ENCODE peak calls at places on chromosome 1, in five cellular contexts. S, Q, J, E and O are unnamed samples.
A peak's percentile ranks its signal among the peaks of the same experiment; 100 is the strongest.

GRCh38 chr1:150386546-150387080 is 22.7 kb downstream of the RPRD2 start:
- DNase-seq in S (no peak), Q (no peak), J (no peak), E (no peak), O (no peak)

GRCh38 chr1:67005068-67005467 is 48.9 kb downstream of the SLC35D1 start:
- DNase-seq in S (no peak), Q (no peak), J (no peak), E (no peak), O (no peak)

GRCh38 chr1:183931646-183932271 is 105.8 kb downstream of the COLGALT2 start:
- DNase-seq in S (no peak), Q (no peak), J (no peak), E (no peak), O (no peak)

GRCh38 chr1:46224966-46225365 is 21.8 kb downstream of the LURAP1 start:
- DNase-seq in S (no peak), Q (no peak), J (no peak), E (no peak), O (no peak)

GRCh38 chr1:113538225-113538624 is 147.9 kb downstream of the MAGI3 start:
- DNase-seq in S (no peak), Q (no peak), J (no peak), E (no peak), O (no peak)

GRCh38 chr1:213326666-213327317 is 275.8 kb downstream of the RPS6KC1 start:
- DNase-seq in S (no peak), Q (no peak), J (no peak), E (no peak), O (peak; percentile 66)

GRCh38 chr1:221829327-221830011 is 87.6 kb upstream of the DUSP10 start:
- DNase-seq in S (no peak), Q (no peak), J (no peak), E (no peak), O (no peak)

GRCh38 chr1:204363335-204364114 is 3.8 kb upstream of the PLEKHA6 start:
- DNase-seq in S (peak; percentile 81), Q (no peak), J (no peak), E (peak; percentile 29), O (peak; percentile 56)

GRCh38 chr1:77832889-77833288 is 53.4 kb downstream of the MIGA1 start:
- DNase-seq in S (no peak), Q (no peak), J (no peak), E (no peak), O (no peak)

GRCh38 chr1:203589201-203589600 is 37.4 kb upstream of the ATP2B4 start:
- DNase-seq in S (no peak), Q (no peak), J (no peak), E (no peak), O (no peak)

GRCh38 chr1:55059302-55060132 is 20.2 kb downstream of the PCSK9 start:
- DNase-seq in S (no peak), Q (no peak), J (no peak), E (no peak), O (no peak)

GRCh38 chr1:236401698-236402097 is 7.6 kb downstream of the EDARADD start:
- DNase-seq in S (no peak), Q (no peak), J (no peak), E (no peak), O (no peak)

GRCh38 chr1:112344754-112345423 is 51.1 kb upstream of the CTTNBP2NL start:
- DNase-seq in S (no peak), Q (no peak), J (no peak), E (no peak), O (no peak)

GRCh38 chr1:34113887-34114286 is 51.1 kb downstream of the CSMD2 start:
- DNase-seq in S (no peak), Q (no peak), J (no peak), E (no peak), O (no peak)

GRCh38 chr1:86703696-86704455 is 500 bp upstream of the SH3GLB1 start:
- DNase-seq in S (no peak), Q (no peak), J (no peak), E (peak; percentile 9), O (no peak)

GRCh38 chr1:32988665-32989064 is 24.1 kb upstream of the RNF19B start:
- DNase-seq in S (no peak), Q (no peak), J (no peak), E (no peak), O (peak; percentile 76)

GRCh38 chr1:79364896-79365295 is 358.4 kb upstream of the ADGRL4 start:
- DNase-seq in S (no peak), Q (no peak), J (no peak), E (no peak), O (no peak)

GRCh38 chr1:231861541-231862481 is 235.2 kb downstream of the DISC1 start:
- DNase-seq in S (no peak), Q (no peak), J (no peak), E (no peak), O (no peak)

GRCh38 chr1:193456883-193457282 is 270.5 kb upstream of the B3GALT2 start:
- DNase-seq in S (no peak), Q (no peak), J (no peak), E (no peak), O (no peak)

GRCh38 chr1:29640428-29640785 is 404.1 kb downstream of the PTPRU start:
- DNase-seq in S (peak; percentile 8), Q (no peak), J (no peak), E (no peak), O (peak; percentile 47)

GRCh38 chr1:217703326-217703725 is 72.2 kb downstream of the SPATA17 start:
- DNase-seq in S (no peak), Q (no peak), J (no peak), E (no peak), O (no peak)

GRCh38 chr1:76482272-76482671 is 385.0 kb upstream of the ST6GALNAC5 start:
- DNase-seq in S (no peak), Q (no peak), J (no peak), E (no peak), O (no peak)

GRCh38 chr1:198030682-198031081 is 113.5 kb downstream of the LHX9 start:
- DNase-seq in S (no peak), Q (no peak), J (no peak), E (no peak), O (no peak)

GRCh38 chr1:79105499-79105898 is 99.0 kb upstream of the ADGRL4 start:
- DNase-seq in S (no peak), Q (no peak), J (no peak), E (no peak), O (no peak)

GRCh38 chr1:20126041-20126805 is 6.9 kb upstream of the PLA2G2D start:
- DNase-seq in S (peak; percentile 3), Q (no peak), J (no peak), E (no peak), O (no peak)

GRCh38 chr1:179883739-179884138 is 1.7 kb downstream of the TOR1AIP1 start:
- DNase-seq in S (no peak), Q (no peak), J (no peak), E (no peak), O (no peak)

GRCh38 chr1:11507309-11507708 is 28.4 kb downstream of the DISP3 start:
- DNase-seq in S (no peak), Q (no peak), J (no peak), E (no peak), O (no peak)

GRCh38 chr1:152884966-152885624 is 7.0 kb downstream of the SMCP start:
- DNase-seq in S (no peak), Q (no peak), J (no peak), E (no peak), O (no peak)

GRCh38 chr1:153174624-153175023 is 23.9 kb upstream of the SPRR2G start:
- DNase-seq in S (no peak), Q (no peak), J (no peak), E (no peak), O (no peak)

GRCh38 chr1:36222481-36223372 is 1.5 kb upstream of the THRAP3 start:
- DNase-seq in S (no peak), Q (no peak), J (no peak), E (no peak), O (peak; percentile 59)

GRCh38 chr1:202844935-202845334 is 34.2 kb downstream of the PCAT6 start:
- DNase-seq in S (no peak), Q (no peak), J (no peak), E (no peak), O (no peak)

GRCh38 chr1:172746091-172746949 is 87.4 kb downstream of the FASLG start:
- DNase-seq in S (no peak), Q (no peak), J (no peak), E (peak; percentile 22), O (no peak)

GRCh38 chr1:99726818-99727217 is 39.6 kb downstream of the FRRS1 start:
- DNase-seq in S (no peak), Q (no peak), J (no peak), E (no peak), O (no peak)

GRCh38 chr1:25616080-25616931 is at the start of gene MAN1C1:
- DNase-seq in S (peak; percentile 97), Q (peak; percentile 79), J (peak; percentile 47), E (peak; percentile 65), O (peak; percentile 83)

GRCh38 chr1:47554901-47555300 is 117.1 kb downstream of the FOXD2 start:
- DNase-seq in S (no peak), Q (no peak), J (no peak), E (no peak), O (no peak)

GRCh38 chr1:208835082-208835467 is 590.9 kb upstream of the PLXNA2 start:
- DNase-seq in S (no peak), Q (no peak), J (no peak), E (no peak), O (no peak)

GRCh38 chr1:84689514-84690396 is 506 bp downstream of the SSX2IP start:
- DNase-seq in S (no peak), Q (no peak), J (no peak), E (no peak), O (peak; percentile 55)

GRCh38 chr1:243748706-243749283 is 101.2 kb downstream of the AKT3 start:
- DNase-seq in S (peak; percentile 72), Q (no peak), J (no peak), E (no peak), O (no peak)